ENCODE peak calls at places on chromosomes 11 and 22, in ten cellular contexts. W is Kasumi-1; S is stimulated activated CD8-positive, alpha-beta memory T cell treated with anti-CD3 and anti-CD28 coated beads, Interleukin-2, amount 100 ng/mL, for 48 hours; T is Caki2; F is AG09309; Q is NCI-H345; Z is body of pancreas; K is adipocyte; I is activated CD4-positive, CD25-positive, alpha-beta regulatory T cell treated with anti-CD3 and anti-CD28 coated beads, Interleukin-2, amount 50 U/mL, for 72 hours; C is sciatic nerve. R is an unnamed sample.

GRCh38 chr11:17230867-17231851 is 23.4 kb upstream of the PIK3C2A start:
- DNase-seq in Z (no peak), Q (no peak), I (no peak), C (no peak), S (peak; percentile 23), F (no peak), T (no peak), K (no peak), W (no peak), R (no peak)

GRCh38 chr11:22459053-22459452 is 120.9 kb downstream of the SLC17A6 start:
- DNase-seq in Z (no peak), W (no peak), Q (no peak), T (no peak), F (no peak), C (no peak), K (peak; percentile 50), S (no peak), I (no peak), R (no peak)

GRCh38 chr11:108985611-108986279 is 320.9 kb downstream of the DDX10 start:
- DNase-seq in K (peak; percentile 46), I (no peak), F (no peak), S (no peak), Z (no peak), Q (no peak), T (no peak), W (no peak), C (no peak), R (no peak)

GRCh38 chr11:32796425-32796824 is 2.0 kb upstream of the CCDC73 start:
- DNase-seq in T (no peak), C (no peak), W (no peak), I (no peak), S (no peak), K (no peak), Z (no peak), F (no peak), Q (no peak), R (no peak)

GRCh38 chr11:18720811-18721575 is 5.0 kb downstream of the IGSF22 start:
- DNase-seq in Q (no peak), W (no peak), F (no peak), Z (peak; percentile 88), T (peak; percentile 55), K (peak; percentile 90), S (peak; percentile 82), I (peak; percentile 78), C (peak; percentile 92), R (peak; percentile 52)

GRCh38 chr22:23072911-23073491 is 2.7 kb downstream of the GNAZ start:
- DNase-seq in F (peak; percentile 28), S (no peak), W (no peak), T (no peak), C (peak; percentile 42), Z (peak; percentile 2), K (peak; percentile 37), Q (no peak), I (no peak), R (no peak)

GRCh38 chr11:113241190-113242051 is 73.0 kb upstream of the TTC12 start:
- DNase-seq in C (no peak), W (no peak), Z (no peak), I (no peak), F (no peak), Q (no peak), K (peak; percentile 22), T (no peak), S (no peak), R (no peak)

GRCh38 chr22:39984006-39984405 is 10.7 kb upstream of the FAM83F start:
- DNase-seq in I (no peak), S (no peak), C (no peak), F (no peak), T (no peak), Q (no peak), K (no peak), W (no peak), Z (no peak), R (no peak)

GRCh38 chr11:45489281-45489906 is 176.0 kb downstream of the CHST1 start:
- DNase-seq in C (no peak), Q (peak; percentile 73), T (no peak), I (no peak), W (no peak), K (no peak), Z (no peak), F (no peak), S (no peak), R (no peak)

GRCh38 chr11:115168229-115168671 is 336.0 kb downstream of the CADM1 start:
- DNase-seq in Z (peak; percentile 35), T (no peak), W (no peak), K (peak; percentile 0), S (no peak), Q (peak; percentile 29), F (peak; percentile 29), C (no peak), I (no peak), R (peak; percentile 67)

GRCh38 chr11:13215157-13215556 is 62.4 kb upstream of the BMAL1 start:
- DNase-seq in S (no peak), F (peak; percentile 43), W (no peak), K (peak; percentile 55), I (no peak), Z (no peak), Q (no peak), T (peak; percentile 72), C (no peak), R (no peak)

GRCh38 chr11:109026891-109027489 is 362.1 kb downstream of the DDX10 start:
- DNase-seq in T (no peak), W (no peak), Q (no peak), C (no peak), S (no peak), Z (no peak), I (no peak), K (peak; percentile 46), F (no peak), R (no peak)

GRCh38 chr11:126391286-126391954 is 35.9 kb downstream of the ST3GAL4 start:
- DNase-seq in I (no peak), Q (no peak), T (no peak), Z (no peak), W (peak; percentile 36), C (no peak), S (no peak), K (no peak), F (no peak), R (no peak)

GRCh38 chr11:67275606-67276409 is 9.5 kb downstream of the GRK2 start:
- DNase-seq in Z (peak; percentile 5), I (no peak), S (no peak), Q (no peak), C (peak; percentile 54), F (no peak), T (no peak), W (no peak), K (no peak), R (peak; percentile 10)

GRCh38 chr11:131353761-131354160 is 16.7 kb upstream of the NTM start:
- DNase-seq in C (no peak), Q (no peak), K (no peak), Z (no peak), I (no peak), S (no peak), W (no peak), T (no peak), F (no peak), R (no peak)

GRCh38 chr22:19438286-19438685 is 5.9 kb downstream of the MRPL40 start:
- DNase-seq in K (no peak), Q (no peak), C (no peak), T (no peak), W (no peak), Z (no peak), I (no peak), S (no peak), F (no peak), R (no peak)

GRCh38 chr11:78647266-78647915 is 72.7 kb upstream of the NARS2 start:
- DNase-seq in F (no peak), Q (no peak), K (no peak), W (no peak), C (no peak), Z (no peak), T (no peak), S (no peak), I (no peak), R (no peak)

GRCh38 chr11:77087723-77088225 is 14.9 kb upstream of the OMP start:
- DNase-seq in Q (no peak), S (no peak), K (no peak), C (peak; percentile 54), W (no peak), Z (peak; percentile 3), T (no peak), F (no peak), I (no peak), R (no peak)

GRCh38 chr11:69483696-69484426 is 2.4 kb downstream of the LINC01488 start:
- DNase-seq in Z (no peak), S (no peak), F (no peak), W (no peak), K (no peak), Q (no peak), T (no peak), C (no peak), I (no peak), R (no peak)

GRCh38 chr11:2589538-2589934 is 110.3 kb downstream of the KCNQ1OT1 start:
- DNase-seq in W (no peak), Z (peak; percentile 3), S (no peak), C (peak; percentile 41), I (peak; percentile 24), F (no peak), T (no peak), Q (no peak), K (no peak), R (no peak)

GRCh38 chr11:15589070-15589626 is 474.4 kb downstream of the INSC start:
- DNase-seq in T (no peak), S (no peak), F (no peak), I (no peak), W (no peak), K (no peak), C (no peak), Q (no peak), Z (no peak), R (no peak)

GRCh38 chr11:118247041-118247440 is 5.1 kb downstream of the MPZL3 start:
- DNase-seq in Q (no peak), Z (no peak), K (no peak), T (no peak), W (no peak), S (no peak), F (no peak), I (no peak), C (no peak), R (no peak)

GRCh38 chr11:64266339-64266738 is 15.0 kb downstream of the PLCB3 start:
- DNase-seq in C (no peak), F (no peak), W (no peak), Z (no peak), T (no peak), K (no peak), Q (no peak), I (no peak), S (no peak), R (no peak)

GRCh38 chr11:19953342-19953741 is 206.9 kb downstream of the DBX1 start:
- DNase-seq in I (no peak), W (no peak), Z (no peak), K (peak; percentile 44), T (peak; percentile 73), S (no peak), C (no peak), Q (no peak), F (no peak), R (no peak)

GRCh38 chr11:78019808-78020207 is 3.3 kb downstream of the KCTD14 start:
- DNase-seq in C (no peak), I (no peak), Q (no peak), K (no peak), S (no peak), F (no peak), W (no peak), T (no peak), Z (no peak), R (no peak)

GRCh38 chr11:20589796-20590195 is 9.6 kb upstream of the SLC6A5 start:
- DNase-seq in W (no peak), S (no peak), T (no peak), Z (no peak), K (no peak), C (no peak), Q (no peak), I (no peak), F (no peak), R (no peak)

GRCh38 chr11:11171854-11172253 is 181.2 kb downstream of the CSNK2A3 start:
- DNase-seq in I (no peak), T (no peak), Q (no peak), S (no peak), F (no peak), C (no peak), Z (no peak), K (no peak), W (peak; percentile 64), R (no peak)

GRCh38 chr11:76604652-76605241 is 65.8 kb downstream of the LRRC32 start:
- DNase-seq in S (no peak), T (no peak), C (no peak), Q (no peak), F (no peak), K (peak; percentile 45), Z (peak; percentile 78), I (no peak), W (no peak), R (no peak)

R was measured in gastrocnemius medialis.